ENCODE peak calls at places on chromosomes 1 and 21, in eight cellular contexts. F is GM06990; C is amniotic stem cell; E is sigmoid colon; S is mesendoderm; Q is stimulated activated naive CD4-positive, alpha-beta T cell; L is brain microvascular endothelial cell; X is NCI-H1092. R is an unnamed sample.

GRCh38 chr1:244065960-244066388 is 14.9 kb downstream of the ZBTB18 start:
- DNase-seq in F (no peak), C (no peak), E (no peak), S (no peak), Q (no peak), L (no peak), X (no peak), R (no peak)

GRCh38 chr1:186872356-186872755 is 43.6 kb downstream of the PLA2G4A start:
- DNase-seq in F (no peak), C (no peak), E (no peak), S (no peak), Q (no peak), L (no peak), X (no peak), R (no peak)

GRCh38 chr1:114342376-114342775 is 168.6 kb downstream of the TRIM33 start:
- DNase-seq in F (no peak), C (no peak), E (no peak), S (no peak), Q (peak), L (no peak), X (no peak), R (no peak)

GRCh38 chr1:173478099-173478555 is 992 bp downstream of the PRDX6 start:
- DNase-seq in F (no peak), C (peak), E (peak), S (peak), Q (no peak), L (peak), X (no peak), R (peak)

GRCh38 chr1:235532350-235532749 is 28.1 kb upstream of the B3GALNT2 start:
- DNase-seq in F (no peak), C (no peak), E (no peak), S (no peak), Q (no peak), L (peak), X (no peak), R (no peak)

GRCh38 chr1:147504801-147505303 is 36.4 kb upstream of the BCL9 start:
- DNase-seq in F (no peak), C (no peak), E (no peak), S (peak), Q (no peak), L (peak), X (peak), R (no peak)

GRCh38 chr1:85201340-85202091 is 700 bp upstream of the SYDE2 start:
- DNase-seq in F (peak), C (no peak), E (peak), S (peak), Q (peak), L (peak), X (no peak), R (peak)

GRCh38 chr1:186738896-186739295 is 58.7 kb upstream of the PTGS2 start:
- DNase-seq in F (peak), C (no peak), E (no peak), S (no peak), Q (no peak), L (no peak), X (no peak), R (peak)

GRCh38 chr1:40379785-40380452 is 6.4 kb downstream of the SMAP2 start:
- DNase-seq in F (no peak), C (no peak), E (no peak), S (no peak), Q (no peak), L (no peak), X (no peak), R (no peak)

GRCh38 chr1:176701151-176701866 is 238.3 kb downstream of the PAPPA2 start:
- DNase-seq in F (no peak), C (no peak), E (no peak), S (no peak), Q (no peak), L (no peak), X (no peak), R (no peak)

GRCh38 chr1:49351744-49352143 is 575.1 kb upstream of the BEND5 start:
- DNase-seq in F (no peak), C (no peak), E (no peak), S (no peak), Q (no peak), L (no peak), X (no peak), R (no peak)

GRCh38 chr21:44960141-44961092 is 20.6 kb downstream of the SLX9 start:
- DNase-seq in F (no peak), C (no peak), E (peak), S (no peak), Q (no peak), L (no peak), X (no peak), R (no peak)

GRCh38 chr1:225825078-225825477 is 15.2 kb downstream of the EPHX1 start:
- DNase-seq in F (no peak), C (no peak), E (no peak), S (no peak), Q (no peak), L (no peak), X (peak), R (no peak)

GRCh38 chr1:93805027-93805426 is 74.0 kb downstream of the DNTTIP2 start:
- DNase-seq in F (no peak), C (no peak), E (no peak), S (no peak), Q (no peak), L (no peak), X (no peak), R (no peak)

GRCh38 chr1:78236711-78237110 is 190.9 kb downstream of the GIPC2 start:
- DNase-seq in F (no peak), C (no peak), E (no peak), S (peak), Q (no peak), L (no peak), X (no peak), R (no peak)

GRCh38 chr1:108653431-108654105 is 7.3 kb downstream of the HENMT1 start:
- DNase-seq in F (no peak), C (no peak), E (no peak), S (no peak), Q (no peak), L (no peak), X (no peak), R (no peak)

GRCh38 chr1:42682739-42683529 is 716 bp downstream of the YBX1 start:
- DNase-seq in F (peak), C (peak), E (peak), S (peak), Q (peak), L (no peak), X (peak), R (peak)

GRCh38 chr1:10195570-10195969 is 14.8 kb upstream of the KIF1B start:
- DNase-seq in F (no peak), C (no peak), E (no peak), S (peak), Q (no peak), L (peak), X (no peak), R (no peak)

GRCh38 chr1:245116131-245116530 is 38.7 kb upstream of the KIF26B start:
- DNase-seq in F (no peak), C (no peak), E (peak), S (no peak), Q (no peak), L (no peak), X (no peak), R (no peak)

GRCh38 chr21:29196021-29196663 is 65.7 kb downstream of the MAP3K7CL start:
- DNase-seq in F (peak), C (peak), E (peak), S (peak), Q (peak), L (peak), X (no peak), R (peak)

GRCh38 chr1:234396871-234397270 is 23.6 kb downstream of the COA6 start:
- DNase-seq in F (no peak), C (no peak), E (no peak), S (no peak), Q (no peak), L (no peak), X (no peak), R (peak)

GRCh38 chr1:228416217-228416971 is at the start of gene TRIM17:
- DNase-seq in F (no peak), C (no peak), E (no peak), S (peak), Q (peak), L (no peak), X (peak), R (peak)

GRCh38 chr1:31407029-31407626 is 5.9 kb upstream of the SERINC2 start:
- DNase-seq in F (no peak), C (no peak), E (no peak), S (no peak), Q (no peak), L (no peak), X (no peak), R (no peak)